ENCODE peak calls at places on chromosomes 11 and 22, in four cellular contexts. Q is fibroblast of lung, W is upper lobe of right lung, N is aorta. R is an unnamed sample.

GRCh38 chr11:93059074-93059957 is 89.9 kb downstream of the MTNR1B start:
- DNase-seq in W (no peak), Q (peak; percentile 76), N (no peak), R (no peak)

GRCh38 chr22:17917490-17917983 is 106.8 kb downstream of the MICAL3 start:
- DNase-seq in N (no peak), Q (no peak), W (no peak), R (no peak)

GRCh38 chr11:77063861-77064260 is 2.9 kb upstream of the CAPN5 start:
- DNase-seq in N (no peak), Q (no peak), W (peak; percentile 20), R (no peak)

GRCh38 chr11:47269002-47269828 is 718 bp upstream of the MADD start:
- DNase-seq in W (peak; percentile 96), Q (peak; percentile 84), N (peak; percentile 95), R (peak; percentile 89)

GRCh38 chr11:71568707-71569349 is 3.5 kb downstream of the KRTAP5-10 start:
- DNase-seq in N (no peak), W (no peak), Q (no peak), R (peak; percentile 38)

GRCh38 chr22:45818130-45819085 is 146.8 kb downstream of the ATXN10 start:
- DNase-seq in N (no peak), Q (peak; percentile 36), W (no peak), R (no peak)

GRCh38 chr11:59551651-59552521 is 40.5 kb downstream of the OR4D9 start:
- DNase-seq in W (no peak), N (no peak), Q (peak; percentile 80), R (peak; percentile 49)

GRCh38 chr11:94747136-94748110 is 20.7 kb upstream of the AMOTL1 start:
- DNase-seq in N (no peak), Q (no peak), W (no peak), R (peak; percentile 53)

GRCh38 chr22:48249721-48250268 is 1487.3 kb downstream of the TBC1D22A start:
- DNase-seq in W (no peak), Q (no peak), N (no peak), R (no peak)

GRCh38 chr22:48248901-48249455 is 1486.5 kb downstream of the TBC1D22A start:
- DNase-seq in W (no peak), Q (no peak), N (no peak), R (no peak)

GRCh38 chr22:48251629-48252028 is 1489.2 kb downstream of the TBC1D22A start:
- DNase-seq in Q (no peak), N (no peak), W (no peak), R (no peak)

GRCh38 chr22:48250937-48251530 is 1488.6 kb downstream of the TBC1D22A start:
- DNase-seq in Q (no peak), N (no peak), W (no peak), R (no peak)

GRCh38 chr22:48250286-48250895 is 1487.9 kb downstream of the TBC1D22A start:
- DNase-seq in W (no peak), Q (no peak), N (no peak), R (no peak)
- H3K27me3 ChIP-seq in W (peaks cover 19% of the 10 kb centered on the region), Q (no peaks in the 10 kb centered on the region), N (no peaks in the 10 kb centered on the region), R (peaks cover 13% of the 10 kb centered on the region)

GRCh38 chr11:8838248-8838647 is 72.7 kb upstream of the AKIP1 start:
- DNase-seq in N (no peak), W (no peak), Q (peak; percentile 95), R (peak; percentile 8)

GRCh38 chr11:8839957-8840945 is 70.7 kb upstream of the AKIP1 start:
- DNase-seq in Q (peak; percentile 71), W (no peak), N (no peak), R (peak; percentile 23)

GRCh38 chr11:8834379-8834778 is 76.6 kb upstream of the AKIP1 start:
- DNase-seq in Q (peak; percentile 50), W (no peak), N (no peak), R (no peak)

GRCh38 chr11:8841899-8842298 is 69.1 kb upstream of the AKIP1 start:
- DNase-seq in N (no peak), Q (peak; percentile 61), W (no peak), R (no peak)

GRCh38 chr11:8839306-8839956 is 71.6 kb upstream of the AKIP1 start:
- DNase-seq in N (no peak), W (no peak), Q (peak; percentile 49), R (no peak)
- H3K9me3 ChIP-seq in N (no peaks in the 10 kb centered on the region), W (no peaks in the 10 kb centered on the region), Q (no peaks in the 10 kb centered on the region), R (no peaks in the 10 kb centered on the region)

GRCh38 chr11:69774354-69775162 is 583 bp downstream of the FGF4 start:
- DNase-seq in N (no peak), Q (no peak), W (no peak), R (no peak)
- H3K27me3 ChIP-seq in N (no peaks in the 10 kb centered on the region), Q (peaks cover 36% of the 10 kb centered on the region), W (peaks cover 61% of the 10 kb centered on the region), R (peaks cover 57% of the 10 kb centered on the region)

GRCh38 chr22:48561676-48562075 is 1266.0 kb downstream of the BRD1 start:
- DNase-seq in W (no peak), N (no peak), Q (no peak), R (no peak)

GRCh38 chr22:48560836-48561235 is 1266.8 kb downstream of the BRD1 start:
- DNase-seq in Q (no peak), W (no peak), N (no peak), R (no peak)

GRCh38 chr22:48563966-48564330 is 1263.7 kb downstream of the BRD1 start:
- DNase-seq in N (no peak), Q (no peak), W (no peak), R (no peak)

GRCh38 chr22:48564995-48565394 is 1262.7 kb downstream of the BRD1 start:
- DNase-seq in N (no peak), W (no peak), Q (no peak), R (no peak)

GRCh38 chr22:48563118-48563965 is 1264.3 kb downstream of the BRD1 start:
- DNase-seq in W (no peak), Q (no peak), N (no peak), R (no peak)
- H3K9me3 ChIP-seq in W (no peaks in the 10 kb centered on the region), Q (no peaks in the 10 kb centered on the region), N (no peaks in the 10 kb centered on the region), R (no peaks in the 10 kb centered on the region)

GRCh38 chr22:50035976-50036375 is 22.1 kb downstream of the TTLL8 start:
- DNase-seq in N (no peak), W (no peak), Q (no peak), R (no peak)

GRCh38 chr22:50035131-50035881 is 22.7 kb upstream of the IL17REL start:
- DNase-seq in N (peak; percentile 65), Q (no peak), W (peak; percentile 62), R (no peak)

GRCh38 chr22:50032109-50032871 is 19.7 kb upstream of the IL17REL start:
- DNase-seq in W (peak; percentile 57), N (peak; percentile 73), Q (no peak), R (no peak)

GRCh38 chr22:50032941-50033601 is 20.5 kb upstream of the IL17REL start:
- DNase-seq in W (peak; percentile 63), Q (no peak), N (peak; percentile 71), R (no peak)

DNA sequence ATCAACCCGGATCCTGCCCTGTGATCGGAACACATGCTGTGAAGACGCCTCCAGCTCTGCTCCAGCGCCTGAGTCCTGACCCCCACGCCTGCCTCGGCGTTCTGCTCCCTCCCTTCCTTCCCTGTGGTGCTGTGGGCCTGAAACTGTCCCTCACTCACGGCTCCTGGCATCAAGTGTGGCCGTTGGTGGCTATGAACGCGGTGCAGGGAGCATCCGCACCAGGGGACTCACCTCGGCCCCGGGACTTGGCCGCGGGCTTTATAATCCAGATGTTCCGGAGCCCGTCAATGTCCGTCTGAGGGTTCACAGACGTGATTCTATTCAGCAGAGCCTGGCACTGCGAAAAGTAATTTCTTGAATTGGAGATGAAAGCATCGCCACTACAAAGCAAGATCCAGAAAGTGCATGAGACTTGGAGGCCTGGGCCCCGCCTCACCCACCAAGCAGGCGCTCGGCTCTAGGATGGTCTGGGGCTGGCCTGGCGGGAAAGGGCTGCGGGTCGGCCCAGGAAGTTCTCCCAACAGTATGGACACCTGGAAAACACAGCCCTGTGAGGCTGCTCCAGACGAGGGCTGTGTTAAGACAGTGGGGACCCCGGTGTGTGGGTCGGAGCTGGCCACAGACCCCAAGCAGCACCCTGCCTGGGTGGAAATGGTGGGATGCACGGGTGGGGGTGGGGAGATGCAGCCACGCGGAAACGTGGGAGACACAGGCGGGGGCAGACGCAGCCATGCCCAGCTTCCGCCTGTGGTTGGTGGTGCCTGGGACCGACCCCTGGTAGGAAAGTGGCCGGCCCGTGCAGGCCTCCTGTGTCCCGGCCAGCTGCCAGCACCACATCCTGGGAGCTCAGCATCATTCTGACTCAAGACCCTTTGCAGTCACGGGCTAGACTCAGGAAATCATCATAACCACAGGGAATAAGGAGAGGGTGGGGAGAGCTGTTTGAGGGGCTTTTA is 21.8 kb upstream of the IL17REL start:
- DNase-seq in Q (no peak), N (peak; percentile 63), W (peak; percentile 53), R (peak; percentile 22)
- H3K27me3 ChIP-seq in Q (no peaks in the 10 kb centered on the region), N (no peaks in the 10 kb centered on the region), W (peaks cover 12% of the 10 kb centered on the region), R (peaks cover 2% of the 10 kb centered on the region)

GRCh38 chr11:110710520-110711381 is 1.5 kb downstream of the ARHGAP20 start:
- DNase-seq in N (peak; percentile 81), Q (peak; percentile 43), W (peak; percentile 76), R (peak; percentile 11)

GRCh38 chr11:110713469-110713776 is 1.2 kb upstream of the ARHGAP20 start:
- DNase-seq in W (peak; percentile 35), Q (no peak), N (peak; percentile 70), R (no peak)

GRCh38 chr11:110712643-110713468 is 619 bp upstream of the ARHGAP20 start:
- DNase-seq in Q (peak; percentile 47), W (peak; percentile 59), N (peak; percentile 68), R (no peak)

GRCh38 chr11:110711776-110712642 is at the start of gene ARHGAP20:
- DNase-seq in Q (peak; percentile 69), N (peak; percentile 92), W (peak; percentile 91), R (peak; percentile 68)

DNA sequence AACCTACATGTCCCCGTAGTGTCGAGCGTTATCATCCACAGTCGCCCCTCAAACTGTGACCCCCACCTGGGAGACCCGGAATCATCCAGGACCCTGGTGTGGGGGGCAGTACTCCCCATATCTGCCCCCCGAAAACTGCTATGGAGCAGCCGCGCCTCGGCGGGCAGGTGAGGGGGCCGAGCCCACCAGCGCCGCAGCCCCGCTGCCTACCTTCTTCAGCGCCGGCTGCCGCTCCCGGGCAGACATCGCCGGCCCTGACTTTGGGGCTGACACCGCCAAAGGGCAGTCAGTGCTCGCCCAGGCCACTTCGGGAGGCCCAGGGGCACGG is 825 bp downstream of the ARHGAP20 start:
- DNase-seq in N (no peak), Q (no peak), W (no peak), R (no peak)
- H3K9me3 ChIP-seq in N (no peaks in the 10 kb centered on the region), Q (no peaks in the 10 kb centered on the region), W (no peaks in the 10 kb centered on the region), R (peaks cover 3% of the 10 kb centered on the region)

GRCh38 chr11:69154211-69154913 is 1.4 kb upstream of the SMIM38 start:
- DNase-seq in W (peak; percentile 33), N (no peak), Q (no peak), R (no peak)
- H3K27me3 ChIP-seq in W (no peaks in the 10 kb centered on the region), N (no peaks in the 10 kb centered on the region), Q (no peaks in the 10 kb centered on the region), R (no peaks in the 10 kb centered on the region)

R was measured in MG63.